ENCODE peak calls at places on chromosomes 12 and 14, in four cellular contexts. B, U, Z and S are unnamed samples.

GRCh38 chr12:39012870-39013269 is 107.5 kb upstream of the CPNE8 start:
- DNase-seq in U (no peak), B (no peak), Z (no peak), S (no peak)

GRCh38 chr14:21352587-21352986 is 31.2 kb downstream of the SUPT16H start:
- DNase-seq in B (no peak), U (no peak), Z (no peak), S (no peak)

GRCh38 chr14:104112609-104113571 is 25.5 kb upstream of the KIF26A start:
- DNase-seq in U (no peak), B (peak; percentile 29), Z (no peak), S (no peak)

GRCh38 chr12:57434517-57435223 is at the start of gene INHBC:
- DNase-seq in Z (peak; percentile 9), B (no peak), U (no peak), S (no peak)

GRCh38 chr14:89773644-89774316 is 180.8 kb downstream of the EFCAB11 start:
- DNase-seq in B (no peak), U (no peak), Z (peak; percentile 12), S (peak; percentile 75)

GRCh38 chr12:56361487-56362129 is 1.0 kb downstream of the APOF start:
- DNase-seq in Z (no peak), U (no peak), B (no peak), S (no peak)

GRCh38 chr12:16437281-16437816 is 89.9 kb downstream of the MGST1 start:
- DNase-seq in Z (no peak), U (no peak), B (no peak), S (peak; percentile 6)

GRCh38 chr12:115619889-115620288 is 657.6 kb downstream of the MED13L start:
- DNase-seq in Z (no peak), U (no peak), B (no peak), S (no peak)

GRCh38 chr12:101783150-101783549 is 43.9 kb upstream of the SYCP3 start:
- DNase-seq in B (no peak), U (no peak), Z (no peak), S (no peak)

GRCh38 chr12:168763-169525 is 45.0 kb downstream of the SLC6A12 start:
- DNase-seq in U (no peak), Z (no peak), B (no peak), S (peak; percentile 55)

GRCh38 chr14:74601982-74602381 is 10.1 kb downstream of the LTBP2 start:
- DNase-seq in Z (peak; percentile 25), B (no peak), U (no peak), S (no peak)

GRCh38 chr12:122031342-122032216 is 9.9 kb downstream of the BCL7A start:
- DNase-seq in U (no peak), Z (peak; percentile 74), B (peak; percentile 84), S (peak; percentile 81)

GRCh38 chr14:103164786-103165185 is 41.5 kb downstream of the TNFAIP2 start:
- DNase-seq in B (no peak), Z (no peak), U (no peak), S (no peak)

GRCh38 chr14:64232095-64232830 is 61.9 kb downstream of the ESR2 start:
- DNase-seq in B (no peak), U (no peak), Z (no peak), S (no peak)

GRCh38 chr12:105233045-105233905 is 2.7 kb downstream of the APPL2 start:
- DNase-seq in B (no peak), Z (no peak), U (no peak), S (no peak)

GRCh38 chr14:68269136-68269535 is 449.6 kb downstream of the RAD51B start:
- DNase-seq in Z (no peak), B (no peak), U (no peak), S (no peak)

GRCh38 chr14:59183150-59183549 is 5.3 kb upstream of the DAAM1 start:
- DNase-seq in B (no peak), Z (no peak), U (no peak), S (no peak)

GRCh38 chr12:42498549-42499247 is 90.8 kb downstream of the PRICKLE1 start:
- DNase-seq in U (no peak), B (no peak), Z (no peak), S (no peak)

GRCh38 chr12:19298837-19299605 is 140.3 kb upstream of the AEBP2 start:
- DNase-seq in U (no peak), Z (no peak), B (no peak), S (no peak)

GRCh38 chr12:9244894-9245293 is 36.7 kb upstream of the PZP start:
- DNase-seq in Z (no peak), U (no peak), B (no peak), S (no peak)

GRCh38 chr12:89597770-89598169 is 71.9 kb upstream of the POC1B start:
- DNase-seq in Z (no peak), U (no peak), B (no peak), S (no peak)

DNA sequence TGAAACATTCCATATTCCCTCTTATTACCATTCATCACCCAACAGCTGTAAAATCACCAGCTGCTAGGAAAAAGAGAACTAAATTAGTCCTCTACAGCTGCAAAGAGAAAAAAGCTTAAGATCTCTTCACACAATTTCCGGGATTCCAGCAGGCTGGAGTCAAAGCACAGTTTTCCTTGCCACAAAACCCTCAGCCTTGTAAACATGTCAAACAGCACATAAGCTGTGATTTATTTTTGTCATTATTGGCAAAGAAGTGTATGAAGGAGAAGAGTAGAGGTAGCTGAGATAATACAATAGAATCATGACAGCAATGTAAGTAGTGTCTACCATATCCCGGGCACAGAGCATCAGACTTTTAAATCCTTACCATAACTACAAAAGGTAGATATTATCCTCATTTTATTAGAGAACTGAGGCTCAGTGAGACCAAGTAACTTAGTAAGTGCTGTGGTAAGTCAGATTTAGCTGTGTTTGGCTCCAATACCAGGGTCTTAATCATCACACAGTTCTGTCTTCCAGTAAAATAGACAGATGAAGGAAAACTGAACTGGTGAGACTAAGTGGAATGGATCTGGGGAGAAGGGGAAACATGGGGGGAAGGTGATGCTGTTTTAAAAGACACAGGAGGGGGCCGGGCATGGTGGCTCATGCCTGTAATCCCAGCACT is 57.3 kb downstream of the NTN4 start:
- DNase-seq in U (no peak), Z (no peak), B (no peak), S (no peak)
- H3K4me2 ChIP-seq in U (no peak overlapping the region), Z (no peak overlapping the region), B (no peak overlapping the region), S (no peak overlapping the region)

GRCh38 chr12:6527711-6528110 is 6.6 kb upstream of the GAPDH start:
- DNase-seq in B (no peak), Z (no peak), U (no peak), S (no peak)

GRCh38 chr12:6526201-6526600 is 8.1 kb upstream of the GAPDH start:
- DNase-seq in B (no peak), Z (no peak), U (no peak), S (no peak)

GRCh38 chr12:6524648-6525047 is 9.7 kb upstream of the GAPDH start:
- DNase-seq in U (no peak), B (no peak), Z (no peak), S (no peak)

GRCh38 chr12:6528539-6529235 is 5.6 kb upstream of the GAPDH start:
- DNase-seq in Z (no peak), B (no peak), U (no peak), S (peak; percentile 47)

DNA sequence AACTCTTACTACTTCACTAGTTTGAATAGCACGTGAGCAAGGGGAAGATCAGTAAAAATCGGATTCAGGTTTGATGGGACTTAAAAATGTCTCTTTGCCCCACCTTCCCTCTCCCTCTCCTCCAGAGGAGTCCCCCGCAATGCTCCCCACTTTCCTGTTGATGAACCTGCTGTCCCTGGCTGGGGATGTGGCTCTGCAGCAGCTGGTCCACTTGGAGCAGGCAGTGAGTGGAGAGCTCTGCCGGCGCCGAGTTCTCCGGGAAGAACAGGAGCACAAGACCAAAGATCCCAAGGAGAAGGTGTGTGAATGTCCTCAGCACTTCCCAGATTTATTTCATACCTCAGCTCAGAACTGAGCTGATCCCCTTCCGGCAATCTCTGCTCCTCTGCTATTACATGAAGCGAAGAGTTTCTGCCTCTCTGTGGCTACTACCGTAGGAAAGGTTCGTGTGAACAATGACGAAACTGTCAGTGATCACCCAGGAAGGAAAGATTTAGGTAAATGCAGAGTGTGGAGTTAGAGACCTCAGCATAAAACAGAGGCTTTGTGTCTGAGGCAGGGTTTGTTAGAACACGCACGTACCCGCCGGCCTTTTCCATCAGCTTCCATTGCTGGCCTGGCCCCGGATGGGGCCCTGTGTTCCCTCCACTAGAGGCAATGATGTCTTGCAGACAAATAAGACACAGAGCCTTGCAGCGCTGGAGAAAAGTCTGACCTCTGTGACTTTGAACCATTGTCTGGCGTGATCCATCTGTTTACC is 7.4 kb upstream of the GAPDH start:
- DNase-seq in U (no peak), Z (no peak), B (no peak), S (no peak)
- H3K36me3 ChIP-seq in U (peaks cover 57% of the 10 kb centered on the region), Z (peaks cover 100% of the 10 kb centered on the region), B (peaks cover 62% of the 10 kb centered on the region), S (peaks cover 89% of the 10 kb centered on the region)

DNA sequence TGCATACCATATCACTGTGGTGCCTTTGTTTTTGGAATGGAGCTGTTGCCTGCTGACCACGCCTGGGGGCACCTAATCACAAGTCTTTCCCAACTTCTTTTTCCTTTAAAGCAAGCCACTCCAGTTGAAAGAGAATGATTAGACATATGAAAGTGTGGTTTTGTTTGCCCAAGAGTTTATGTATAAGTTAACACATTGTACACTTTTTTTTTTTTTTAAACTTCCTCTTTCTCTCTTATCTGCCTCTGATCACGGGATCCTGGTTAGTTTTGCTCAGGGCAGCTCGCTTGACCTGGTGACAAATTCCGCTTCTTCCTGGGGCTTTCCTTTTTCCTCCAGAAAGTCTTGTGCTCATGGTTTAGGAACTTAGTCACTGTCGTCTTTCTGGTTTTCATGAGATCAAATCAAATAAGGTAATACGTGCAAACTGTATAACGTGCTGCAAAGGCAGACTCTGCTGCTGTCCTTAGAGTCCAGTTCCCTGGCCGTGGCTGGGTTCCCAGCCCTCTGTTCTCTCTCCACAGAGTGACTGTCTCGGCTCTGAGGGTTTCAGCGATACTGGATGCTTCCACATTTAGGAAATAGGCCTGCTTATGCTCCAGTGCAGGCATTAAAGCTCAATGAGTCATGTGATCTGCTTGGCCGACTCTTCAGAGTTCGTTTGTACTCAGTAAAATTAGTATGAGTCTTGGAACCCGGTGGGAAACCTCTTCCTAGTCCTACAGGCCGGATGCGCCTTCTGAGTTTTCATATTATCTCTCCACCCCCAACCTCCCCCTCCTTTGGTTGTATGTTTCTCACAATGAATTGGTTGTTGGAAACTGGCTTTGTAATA is 15.2 kb downstream of the RASSF3 start:
- DNase-seq in B (peak; percentile 52), Z (peak; percentile 72), U (peak; percentile 60), S (no peak)
- TF ChIP-seq REST in B (no peak), Z (no peak), U (no peak), S (no peak)

GRCh38 chr12:20832911-20833310 is 22.4 kb downstream of the SLCO1B3 start:
- DNase-seq in U (no peak), Z (no peak), B (no peak), S (no peak)

GRCh38 chr12:20829919-20830318 is 19.4 kb downstream of the SLCO1B3 start:
- DNase-seq in Z (no peak), B (no peak), U (no peak), S (no peak)

DNA sequence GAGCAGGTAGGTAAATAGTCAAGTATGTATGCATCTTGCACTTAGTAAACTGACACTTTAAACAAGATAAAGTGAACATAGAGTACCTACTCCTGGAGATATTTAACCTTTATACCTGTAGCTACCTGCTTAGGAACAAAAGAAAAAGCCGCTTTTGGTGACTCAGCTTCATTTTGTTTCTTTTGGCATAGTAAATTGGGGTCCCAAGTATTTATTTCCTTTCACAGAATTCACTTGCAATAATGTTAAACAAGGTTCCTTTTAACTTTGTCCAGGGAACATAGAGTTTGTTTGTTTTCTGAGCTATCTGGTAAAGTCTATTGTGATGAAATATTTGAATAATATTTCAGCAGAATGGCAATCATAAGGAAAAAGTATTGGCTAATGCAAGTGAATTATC is 20.0 kb downstream of the SLCO1B3 start:
- DNase-seq in U (no peak), Z (no peak), B (no peak), S (no peak)
- H3K4me2 ChIP-seq in U (no peak overlapping the region), Z (no peak overlapping the region), B (no peak overlapping the region), S (no peak overlapping the region)